ENCODE peak calls at places on chromosome 6, in six cellular contexts. P is skeletal muscle cell; T is A673; E is stimulated activated CD4-positive, alpha-beta T cell treated with anti-CD3 and anti-CD28 coated beads, Interleukin-12 subunit alpha, Interleukin-12 subunit beta, amount 100 ng/mL, for 24 hours; K is IMR-90; A is endothelial cell. G is an unnamed sample.
A peak's percentile ranks its signal among the peaks of the same experiment; 100 is the strongest.

GRCh38 chr6:123380257-123380656 is 256.5 kb downstream of the TRDN start:
- DNase-seq in E (no peak), T (peak; percentile 94), K (no peak), A (peak; percentile 39), P (peak; percentile 3), G (no peak)

GRCh38 chr6:89082439-89082838 is 1.9 kb downstream of the PNRC1 start:
- DNase-seq in T (peak; percentile 11), E (no peak), A (no peak), P (no peak), K (peak; percentile 28), G (no peak)

GRCh38 chr6:158972241-158973233 is 27.5 kb downstream of the RSPH3 start:
- DNase-seq in E (no peak), A (no peak), T (peak; percentile 67), K (peak; percentile 69), P (peak; percentile 8), G (peak; percentile 69)

GRCh38 chr6:45722876-45723275 is 292.8 kb downstream of the CLIC5 start:
- DNase-seq in T (no peak), E (no peak), K (no peak), P (no peak), A (no peak), G (no peak)

GRCh38 chr6:127589135-127589534 is 12.2 kb downstream of the C6orf58 start:
- DNase-seq in A (no peak), P (no peak), E (no peak), K (no peak), T (no peak), G (no peak)

GRCh38 chr6:36364669-36365479 is 22.6 kb downstream of the ETV7 start:
- DNase-seq in A (no peak), K (peak; percentile 53), T (no peak), E (no peak), P (no peak), G (no peak)

GRCh38 chr6:111871725-111872520 is 1.3 kb downstream of the FYN start:
- DNase-seq in T (peak; percentile 55), E (no peak), A (peak; percentile 46), P (no peak), K (peak; percentile 30), G (peak; percentile 24)

GRCh38 chr6:43983632-43984031 is 143.6 kb downstream of the MRPL14 start:
- DNase-seq in K (no peak), E (no peak), P (no peak), T (no peak), A (no peak), G (no peak)

GRCh38 chr6:150142657-150143501 is at the start of gene PPP1R14C:
- DNase-seq in K (no peak), P (no peak), A (peak; percentile 44), E (peak; percentile 11), T (peak; percentile 85), G (no peak)

GRCh38 chr6:100622907-100623692 is 158.4 kb upstream of the SIM1 start:
- DNase-seq in E (no peak), P (peak; percentile 39), K (peak; percentile 76), T (no peak), A (no peak), G (peak; percentile 79)

GRCh38 chr6:109358204-109358603 is 24.1 kb downstream of the CD164 start:
- DNase-seq in P (no peak), K (no peak), T (no peak), A (no peak), E (no peak), G (no peak)

GRCh38 chr6:6221829-6222535 is 98.5 kb downstream of the F13A1 start:
- DNase-seq in P (no peak), E (no peak), K (no peak), T (peak; percentile 61), A (peak; percentile 70), G (no peak)

GRCh38 chr6:170022291-170022722 is 268.6 kb downstream of the DLL1 start:
- DNase-seq in K (no peak), T (no peak), A (no peak), E (no peak), P (no peak), G (no peak)

GRCh38 chr6:33069021-33069738 is 4.3 kb downstream of the HLA-DPA1 start:
- DNase-seq in K (no peak), T (no peak), E (no peak), A (no peak), P (no peak), G (no peak)

GRCh38 chr6:87747646-87748045 is 45.6 kb upstream of the AKIRIN2 start:
- DNase-seq in K (no peak), P (no peak), T (no peak), A (no peak), E (no peak), G (no peak)

GRCh38 chr6:151998784-151999183 is 191.3 kb downstream of the ESR1 start:
- DNase-seq in P (no peak), T (no peak), A (no peak), E (no peak), K (no peak), G (peak; percentile 65)

GRCh38 chr6:43811101-43812099 is 41.4 kb downstream of the VEGFA start:
- DNase-seq in P (no peak), K (peak; percentile 15), T (no peak), A (no peak), E (no peak), G (no peak)

G was measured in foreskin fibroblast.